ENCODE peak calls at places on chromosomes 7 and 10, in eight cellular contexts. R, Q, P, F, B, Y, X and V are unnamed samples.

GRCh38 chr10:86226801-86227201 is 139.8 kb downstream of the GRID1 start:
- DNase-seq in P (no peak), R (no peak), Y (no peak), Q (no peak), X (no peak), B (no peak), F (no peak), V (no peak)

GRCh38 chr10:131532745-131533341 is 221.3 kb upstream of the TCERG1L start:
- DNase-seq in P (no peak), R (no peak), X (no peak), Q (no peak), F (no peak), Y (no peak), B (no peak), V (no peak)

GRCh38 chr10:24208661-24209420 is at the start of gene KIAA1217:
- DNase-seq in P (no peak), X (peak), Y (no peak), F (no peak), B (peak), R (peak), Q (peak), V (peak)

GRCh38 chr7:36964297-36964696 is 240.0 kb upstream of the AOAH start:
- DNase-seq in P (no peak), F (no peak), X (no peak), Y (no peak), Q (no peak), R (no peak), B (no peak), V (no peak)

GRCh38 chr7:140384894-140385650 is 13.3 kb downstream of the SLC37A3 start:
- DNase-seq in B (no peak), P (no peak), Q (no peak), F (no peak), Y (no peak), X (no peak), R (no peak), V (no peak)

GRCh38 chr7:103995554-103995953 is 6.1 kb upstream of the RELN start:
- DNase-seq in Q (no peak), B (no peak), F (no peak), Y (no peak), R (no peak), P (no peak), X (no peak), V (no peak)

GRCh38 chr7:47301657-47302295 is 280.1 kb downstream of the TNS3 start:
- DNase-seq in Y (no peak), B (no peak), X (no peak), R (peak), F (no peak), Q (no peak), P (no peak), V (no peak)

GRCh38 chr7:70634071-70634470 is 497.9 kb upstream of the GALNT17 start:
- DNase-seq in X (no peak), F (no peak), R (no peak), Y (no peak), B (no peak), Q (no peak), P (no peak), V (no peak)

GRCh38 chr7:50711271-50712175 is 71.2 kb downstream of the GRB10 start:
- DNase-seq in R (peak), Q (no peak), Y (no peak), F (no peak), X (no peak), P (no peak), B (no peak), V (no peak)

GRCh38 chr10:5494611-5495010 is 4.8 kb downstream of the CALML5 start:
- DNase-seq in B (no peak), X (no peak), P (no peak), Q (no peak), F (no peak), R (no peak), Y (no peak), V (no peak)

GRCh38 chr10:53839437-53840039 is 961.5 kb downstream of the PCDH15 start:
- DNase-seq in Y (no peak), R (peak), F (no peak), Q (no peak), B (no peak), P (no peak), X (peak), V (no peak)

GRCh38 chr10:74231375-74231774 is 80.4 kb downstream of the ADK start:
- DNase-seq in P (no peak), X (peak), F (no peak), R (peak), Y (no peak), B (no peak), Q (no peak), V (no peak)

GRCh38 chr10:94403823-94404228 is 1.5 kb downstream of the TBC1D12 start:
- DNase-seq in R (peak), Q (no peak), P (no peak), F (no peak), X (peak), Y (no peak), B (no peak), V (no peak)

GRCh38 chr10:43691503-43691902 is 42.8 kb upstream of the ZNF32 start:
- DNase-seq in Y (no peak), F (no peak), X (no peak), Q (no peak), R (peak), P (no peak), B (no peak), V (no peak)

GRCh38 chr7:158023563-158024350 is 563.9 kb downstream of the PTPRN2 start:
- DNase-seq in R (no peak), Q (no peak), B (no peak), P (no peak), Y (no peak), X (no peak), F (no peak), V (no peak)

GRCh38 chr10:104337985-104338735 is at the start of gene ITPRIP:
- DNase-seq in P (no peak), B (peak), Q (peak), X (peak), Y (no peak), R (peak), F (no peak), V (peak)

GRCh38 chr7:141686670-141687069 is 15.3 kb downstream of the DENND11 start:
- DNase-seq in Q (no peak), P (no peak), F (no peak), B (no peak), Y (no peak), X (no peak), R (no peak), V (no peak)

GRCh38 chr10:11270135-11270857 is 252.6 kb downstream of the CELF2 start:
- DNase-seq in P (no peak), F (no peak), R (peak), X (peak), Y (no peak), B (peak), Q (no peak), V (peak)

GRCh38 chr7:132690174-132690573 is 113.9 kb upstream of the PLXNA4 start:
- DNase-seq in Y (no peak), P (no peak), R (no peak), B (no peak), F (no peak), X (no peak), Q (no peak), V (no peak)

GRCh38 chr10:110056822-110057221 is 49.0 kb downstream of the ADD3 start:
- DNase-seq in F (no peak), X (peak), Y (no peak), P (no peak), Q (no peak), R (peak), B (no peak), V (no peak)

GRCh38 chr7:42102301-42102700 is 134.7 kb downstream of the GLI3 start:
- DNase-seq in Q (no peak), B (no peak), Y (no peak), X (peak), R (no peak), P (no peak), F (no peak), V (no peak)

GRCh38 chr7:55513849-55514248 is 58.5 kb downstream of the VOPP1 start:
- DNase-seq in F (no peak), B (no peak), R (no peak), P (no peak), Q (no peak), Y (no peak), X (no peak), V (no peak)

GRCh38 chr10:17657116-17657500 is 13.2 kb downstream of the STAM start:
- DNase-seq in X (no peak), B (no peak), F (no peak), Y (no peak), R (no peak), P (no peak), Q (no peak), V (no peak)

GRCh38 chr7:107920048-107920772 is 29.2 kb downstream of the DLD start:
- DNase-seq in P (no peak), B (no peak), Y (no peak), R (no peak), Q (no peak), X (peak), F (no peak), V (peak)

GRCh38 chr10:72625608-72626443 is at the start of gene MICU1:
- DNase-seq in B (peak), F (peak), Y (peak), X (peak), Q (peak), P (peak), R (peak), V (peak)

GRCh38 chr10:113131611-113132330 is 181.7 kb downstream of the TCF7L2 start:
- DNase-seq in B (no peak), P (no peak), Y (no peak), Q (no peak), F (no peak), X (peak), R (peak), V (no peak)

GRCh38 chr10:69479737-69480412 is 28.6 kb downstream of the TSPAN15 start:
- DNase-seq in B (no peak), R (peak), P (no peak), Q (no peak), X (peak), F (no peak), Y (no peak), V (no peak)